ENCODE peak calls at places on chromosomes 1 and 21, in nine cellular contexts. One of them, this sample, is unnamed.

GRCh38 chr1:20698195-20698910 is 19.5 kb downstream of the KIF17 start:
- DNase-seq in fibroblast of pulmonary artery: peak; percentile 43
- DNase-seq in coronary artery: no peak
- DNase-seq in retina: no peak
- DNase-seq in EL: peak; percentile 84
- DNase-seq in AG09309: peak; percentile 41
- DNase-seq in stimulated activated CD4-positive, alpha-beta T cell treated with anti-CD3 and anti-CD28 coated beads, Interleukin-1b, Interleukin-23, amount 100 ng/mL, for 1 hour: no peak
- DNase-seq in A549: peak; percentile 37
- DNase-seq in ELR: peak; percentile 83
- DNase-seq in this sample: peak; percentile 21

GRCh38 chr1:213399695-213400094 is 348.7 kb downstream of the RPS6KC1 start:
- DNase-seq in fibroblast of pulmonary artery: no peak
- DNase-seq in coronary artery: no peak
- DNase-seq in retina: peak; percentile 32
- DNase-seq in EL: no peak
- DNase-seq in AG09309: no peak
- DNase-seq in stimulated activated CD4-positive, alpha-beta T cell treated with anti-CD3 and anti-CD28 coated beads, Interleukin-1b, Interleukin-23, amount 100 ng/mL, for 1 hour: no peak
- DNase-seq in A549: no peak
- DNase-seq in ELR: no peak
- DNase-seq in this sample: no peak

GRCh38 chr1:234710936-234711335 is 101.0 kb upstream of the IRF2BP2 start:
- DNase-seq in fibroblast of pulmonary artery: no peak
- DNase-seq in coronary artery: no peak
- DNase-seq in retina: no peak
- DNase-seq in EL: no peak
- DNase-seq in AG09309: no peak
- DNase-seq in stimulated activated CD4-positive, alpha-beta T cell treated with anti-CD3 and anti-CD28 coated beads, Interleukin-1b, Interleukin-23, amount 100 ng/mL, for 1 hour: no peak
- DNase-seq in A549: no peak
- DNase-seq in ELR: no peak
- DNase-seq in this sample: no peak

GRCh38 chr1:36776256-36776655 is 258.1 kb downstream of the GRIK3 start:
- DNase-seq in fibroblast of pulmonary artery: no peak
- DNase-seq in coronary artery: no peak
- DNase-seq in retina: no peak
- DNase-seq in EL: no peak
- DNase-seq in AG09309: no peak
- DNase-seq in stimulated activated CD4-positive, alpha-beta T cell treated with anti-CD3 and anti-CD28 coated beads, Interleukin-1b, Interleukin-23, amount 100 ng/mL, for 1 hour: no peak
- DNase-seq in A549: no peak
- DNase-seq in ELR: no peak
- DNase-seq in this sample: no peak

GRCh38 chr21:37341254-37341960 is 25.2 kb upstream of the DYRK1A start:
- DNase-seq in fibroblast of pulmonary artery: no peak
- DNase-seq in coronary artery: no peak
- DNase-seq in retina: no peak
- DNase-seq in EL: peak; percentile 92
- DNase-seq in AG09309: no peak
- DNase-seq in stimulated activated CD4-positive, alpha-beta T cell treated with anti-CD3 and anti-CD28 coated beads, Interleukin-1b, Interleukin-23, amount 100 ng/mL, for 1 hour: no peak
- DNase-seq in A549: no peak
- DNase-seq in ELR: peak; percentile 89
- DNase-seq in this sample: no peak

GRCh38 chr1:3068400-3069361 is at the start of gene PRDM16:
- DNase-seq in fibroblast of pulmonary artery: peak; percentile 23
- DNase-seq in coronary artery: no peak
- DNase-seq in retina: peak; percentile 57
- DNase-seq in EL: peak; percentile 38
- DNase-seq in AG09309: peak; percentile 8
- DNase-seq in stimulated activated CD4-positive, alpha-beta T cell treated with anti-CD3 and anti-CD28 coated beads, Interleukin-1b, Interleukin-23, amount 100 ng/mL, for 1 hour: no peak
- DNase-seq in A549: peak; percentile 63
- DNase-seq in ELR: peak; percentile 2
- DNase-seq in this sample: peak; percentile 39

GRCh38 chr1:53121319-53122172 is 20.9 kb downstream of the SLC1A7 start:
- DNase-seq in fibroblast of pulmonary artery: peak; percentile 61
- DNase-seq in coronary artery: no peak
- DNase-seq in retina: peak; percentile 63
- DNase-seq in EL: no peak
- DNase-seq in AG09309: no peak
- DNase-seq in stimulated activated CD4-positive, alpha-beta T cell treated with anti-CD3 and anti-CD28 coated beads, Interleukin-1b, Interleukin-23, amount 100 ng/mL, for 1 hour: no peak
- DNase-seq in A549: no peak
- DNase-seq in ELR: peak; percentile 33
- DNase-seq in this sample: no peak

GRCh38 chr1:30407862-30408580 is 315.4 kb downstream of the MATN1 start:
- DNase-seq in fibroblast of pulmonary artery: no peak
- DNase-seq in coronary artery: peak; percentile 53
- DNase-seq in retina: peak; percentile 0
- DNase-seq in EL: peak; percentile 52
- DNase-seq in AG09309: peak; percentile 25
- DNase-seq in stimulated activated CD4-positive, alpha-beta T cell treated with anti-CD3 and anti-CD28 coated beads, Interleukin-1b, Interleukin-23, amount 100 ng/mL, for 1 hour: no peak
- DNase-seq in A549: no peak
- DNase-seq in ELR: no peak
- DNase-seq in this sample: no peak

GRCh38 chr1:8267307-8267706 is 50.6 kb upstream of the SLC45A1 start:
- DNase-seq in fibroblast of pulmonary artery: no peak
- DNase-seq in coronary artery: no peak
- DNase-seq in retina: peak; percentile 29
- DNase-seq in EL: no peak
- DNase-seq in AG09309: no peak
- DNase-seq in stimulated activated CD4-positive, alpha-beta T cell treated with anti-CD3 and anti-CD28 coated beads, Interleukin-1b, Interleukin-23, amount 100 ng/mL, for 1 hour: no peak
- DNase-seq in A549: no peak
- DNase-seq in ELR: no peak
- DNase-seq in this sample: no peak

GRCh38 chr1:192927496-192927895 is 118.7 kb downstream of the RGS2 start:
- DNase-seq in fibroblast of pulmonary artery: no peak
- DNase-seq in coronary artery: no peak
- DNase-seq in retina: no peak
- DNase-seq in EL: no peak
- DNase-seq in AG09309: no peak
- DNase-seq in stimulated activated CD4-positive, alpha-beta T cell treated with anti-CD3 and anti-CD28 coated beads, Interleukin-1b, Interleukin-23, amount 100 ng/mL, for 1 hour: no peak
- DNase-seq in A549: no peak
- DNase-seq in ELR: no peak
- DNase-seq in this sample: no peak

GRCh38 chr1:35932941-35933340 is 2.0 kb downstream of the AGO3 start:
- DNase-seq in fibroblast of pulmonary artery: no peak
- DNase-seq in coronary artery: no peak
- DNase-seq in retina: no peak
- DNase-seq in EL: no peak
- DNase-seq in AG09309: no peak
- DNase-seq in stimulated activated CD4-positive, alpha-beta T cell treated with anti-CD3 and anti-CD28 coated beads, Interleukin-1b, Interleukin-23, amount 100 ng/mL, for 1 hour: no peak
- DNase-seq in A549: no peak
- DNase-seq in ELR: no peak
- DNase-seq in this sample: no peak

GRCh38 chr21:31580866-31581276 is 78.6 kb upstream of the SOD1 start:
- DNase-seq in fibroblast of pulmonary artery: peak; percentile 81
- DNase-seq in coronary artery: no peak
- DNase-seq in retina: peak; percentile 73
- DNase-seq in EL: peak; percentile 55
- DNase-seq in AG09309: peak; percentile 7
- DNase-seq in stimulated activated CD4-positive, alpha-beta T cell treated with anti-CD3 and anti-CD28 coated beads, Interleukin-1b, Interleukin-23, amount 100 ng/mL, for 1 hour: peak; percentile 73
- DNase-seq in A549: peak; percentile 54
- DNase-seq in ELR: peak; percentile 58
- DNase-seq in this sample: peak; percentile 6

GRCh38 chr1:117735045-117735992 is 129.5 kb downstream of the TENT5C start:
- DNase-seq in fibroblast of pulmonary artery: peak; percentile 65
- DNase-seq in coronary artery: no peak
- DNase-seq in retina: no peak
- DNase-seq in EL: peak; percentile 67
- DNase-seq in AG09309: no peak
- DNase-seq in stimulated activated CD4-positive, alpha-beta T cell treated with anti-CD3 and anti-CD28 coated beads, Interleukin-1b, Interleukin-23, amount 100 ng/mL, for 1 hour: no peak
- DNase-seq in A549: peak; percentile 8
- DNase-seq in ELR: peak; percentile 74
- DNase-seq in this sample: no peak

GRCh38 chr1:85502625-85503083 is 37.7 kb upstream of the DDAH1 start:
- DNase-seq in fibroblast of pulmonary artery: peak; percentile 92
- DNase-seq in coronary artery: no peak
- DNase-seq in retina: no peak
- DNase-seq in EL: peak; percentile 69
- DNase-seq in AG09309: no peak
- DNase-seq in stimulated activated CD4-positive, alpha-beta T cell treated with anti-CD3 and anti-CD28 coated beads, Interleukin-1b, Interleukin-23, amount 100 ng/mL, for 1 hour: no peak
- DNase-seq in A549: peak; percentile 65
- DNase-seq in ELR: peak; percentile 79
- DNase-seq in this sample: no peak

GRCh38 chr1:171422489-171422888 is 62.8 kb upstream of the PRRC2C start:
- DNase-seq in fibroblast of pulmonary artery: peak; percentile 29
- DNase-seq in coronary artery: no peak
- DNase-seq in retina: no peak
- DNase-seq in EL: peak; percentile 84
- DNase-seq in AG09309: no peak
- DNase-seq in stimulated activated CD4-positive, alpha-beta T cell treated with anti-CD3 and anti-CD28 coated beads, Interleukin-1b, Interleukin-23, amount 100 ng/mL, for 1 hour: no peak
- DNase-seq in A549: no peak
- DNase-seq in ELR: peak; percentile 64
- DNase-seq in this sample: no peak

GRCh38 chr21:35075546-35075945 is 26.4 kb upstream of the RUNX1 start:
- DNase-seq in fibroblast of pulmonary artery: peak; percentile 59
- DNase-seq in coronary artery: no peak
- DNase-seq in retina: no peak
- DNase-seq in EL: peak; percentile 73
- DNase-seq in AG09309: no peak
- DNase-seq in stimulated activated CD4-positive, alpha-beta T cell treated with anti-CD3 and anti-CD28 coated beads, Interleukin-1b, Interleukin-23, amount 100 ng/mL, for 1 hour: no peak
- DNase-seq in A549: peak; percentile 50
- DNase-seq in ELR: peak; percentile 60
- DNase-seq in this sample: no peak

GRCh38 chr1:20640183-20640597 is 6.9 kb downstream of the PINK1 start:
- DNase-seq in fibroblast of pulmonary artery: peak; percentile 69
- DNase-seq in coronary artery: no peak
- DNase-seq in retina: peak; percentile 64
- DNase-seq in EL: peak; percentile 61
- DNase-seq in AG09309: no peak
- DNase-seq in stimulated activated CD4-positive, alpha-beta T cell treated with anti-CD3 and anti-CD28 coated beads, Interleukin-1b, Interleukin-23, amount 100 ng/mL, for 1 hour: peak; percentile 37
- DNase-seq in A549: peak; percentile 45
- DNase-seq in ELR: peak; percentile 64
- DNase-seq in this sample: peak; percentile 11

GRCh38 chr1:200838676-200839445 is 33.9 kb upstream of the GPR25 start:
- DNase-seq in fibroblast of pulmonary artery: peak; percentile 68
- DNase-seq in coronary artery: no peak
- DNase-seq in retina: no peak
- DNase-seq in EL: peak; percentile 81
- DNase-seq in AG09309: peak; percentile 35
- DNase-seq in stimulated activated CD4-positive, alpha-beta T cell treated with anti-CD3 and anti-CD28 coated beads, Interleukin-1b, Interleukin-23, amount 100 ng/mL, for 1 hour: no peak
- DNase-seq in A549: no peak
- DNase-seq in ELR: peak; percentile 65
- DNase-seq in this sample: peak; percentile 3

GRCh38 chr1:12546771-12547585 is 71.0 kb downstream of the DHRS3 start:
- DNase-seq in fibroblast of pulmonary artery: no peak
- DNase-seq in coronary artery: peak; percentile 81
- DNase-seq in retina: no peak
- DNase-seq in EL: no peak
- DNase-seq in AG09309: no peak
- DNase-seq in stimulated activated CD4-positive, alpha-beta T cell treated with anti-CD3 and anti-CD28 coated beads, Interleukin-1b, Interleukin-23, amount 100 ng/mL, for 1 hour: no peak
- DNase-seq in A549: no peak
- DNase-seq in ELR: no peak
- DNase-seq in this sample: no peak

GRCh38 chr1:59738152-59738551 is 76.6 kb upstream of the HOOK1 start:
- DNase-seq in fibroblast of pulmonary artery: no peak
- DNase-seq in coronary artery: no peak
- DNase-seq in retina: no peak
- DNase-seq in EL: peak; percentile 49
- DNase-seq in AG09309: no peak
- DNase-seq in stimulated activated CD4-positive, alpha-beta T cell treated with anti-CD3 and anti-CD28 coated beads, Interleukin-1b, Interleukin-23, amount 100 ng/mL, for 1 hour: no peak
- DNase-seq in A549: no peak
- DNase-seq in ELR: peak; percentile 4
- DNase-seq in this sample: peak; percentile 56

GRCh38 chr1:211901945-211902344 is 71.4 kb upstream of the LPGAT1 start:
- DNase-seq in fibroblast of pulmonary artery: no peak
- DNase-seq in coronary artery: no peak
- DNase-seq in retina: no peak
- DNase-seq in EL: no peak
- DNase-seq in AG09309: no peak
- DNase-seq in stimulated activated CD4-positive, alpha-beta T cell treated with anti-CD3 and anti-CD28 coated beads, Interleukin-1b, Interleukin-23, amount 100 ng/mL, for 1 hour: no peak
- DNase-seq in A549: no peak
- DNase-seq in ELR: no peak
- DNase-seq in this sample: no peak

GRCh38 chr1:91697322-91698260 is 188.4 kb downstream of the TGFBR3 start:
- DNase-seq in fibroblast of pulmonary artery: peak; percentile 86
- DNase-seq in coronary artery: no peak
- DNase-seq in retina: no peak
- DNase-seq in EL: peak; percentile 14
- DNase-seq in AG09309: no peak
- DNase-seq in stimulated activated CD4-positive, alpha-beta T cell treated with anti-CD3 and anti-CD28 coated beads, Interleukin-1b, Interleukin-23, amount 100 ng/mL, for 1 hour: no peak
- DNase-seq in A549: no peak
- DNase-seq in ELR: no peak
- DNase-seq in this sample: no peak

GRCh38 chr1:201260236-201260591 is 23.1 kb upstream of the PKP1 start:
- DNase-seq in fibroblast of pulmonary artery: no peak
- DNase-seq in coronary artery: no peak
- DNase-seq in retina: no peak
- DNase-seq in EL: no peak
- DNase-seq in AG09309: no peak
- DNase-seq in stimulated activated CD4-positive, alpha-beta T cell treated with anti-CD3 and anti-CD28 coated beads, Interleukin-1b, Interleukin-23, amount 100 ng/mL, for 1 hour: no peak
- DNase-seq in A549: no peak
- DNase-seq in ELR: no peak
- DNase-seq in this sample: no peak

GRCh38 chr21:44742418-44743153 is 31.2 kb upstream of the TSPEAR start:
- DNase-seq in fibroblast of pulmonary artery: peak; percentile 21
- DNase-seq in coronary artery: no peak
- DNase-seq in retina: no peak
- DNase-seq in EL: no peak
- DNase-seq in AG09309: no peak
- DNase-seq in stimulated activated CD4-positive, alpha-beta T cell treated with anti-CD3 and anti-CD28 coated beads, Interleukin-1b, Interleukin-23, amount 100 ng/mL, for 1 hour: no peak
- DNase-seq in A549: peak; percentile 33
- DNase-seq in ELR: peak; percentile 36
- DNase-seq in this sample: no peak